ENCODE peak calls at places on chromosomes 5 and 9, in nine cellular contexts. N is NCI-H2081; A is ACHN; M is GM03348; C is GM23248; P is HT1080; Z is NAMALWA; E is stimulated activated effector memory CD8-positive, alpha-beta T cell treated with anti-CD3 and anti-CD28 coated beads, Interleukin-12 subunit alpha, Interleukin-12 subunit beta, amount 100 ng/mL, for 72 hours; Q is upper lobe of right lung. X is an unnamed sample.

GRCh38 chr9:69675563-69675962 is 3.4 kb upstream of the APBA1 start:
- DNase-seq in P (no peak), M (no peak), Q (no peak), E (no peak), Z (no peak), C (no peak), A (no peak), N (no peak), X (peak; percentile 10)

GRCh38 chr5:145341842-145342241 is 493.3 kb downstream of the PRELID2 start:
- DNase-seq in P (peak; percentile 67), Q (no peak), E (no peak), N (no peak), Z (no peak), C (peak; percentile 16), A (peak; percentile 8), M (no peak), X (no peak)

GRCh38 chr9:126374366-126374781 is 47.7 kb downstream of the MVB12B start:
- DNase-seq in A (no peak), E (no peak), P (no peak), M (no peak), Q (no peak), N (no peak), C (no peak), Z (no peak), X (no peak)

GRCh38 chr5:147763791-147764525 is 18.6 kb downstream of the JAKMIP2 start:
- DNase-seq in P (peak; percentile 59), M (peak; percentile 40), A (peak; percentile 27), Z (no peak), Q (no peak), N (no peak), C (peak; percentile 29), E (no peak), X (peak; percentile 43)

GRCh38 chr9:76580188-76580587 is 121.2 kb downstream of the GCNT1 start:
- DNase-seq in N (no peak), Q (no peak), M (no peak), A (no peak), E (no peak), Z (no peak), P (no peak), C (no peak), X (no peak)

GRCh38 chr5:148748702-148749101 is 77.7 kb upstream of the ADRB2 start:
- DNase-seq in P (no peak), M (no peak), C (no peak), N (no peak), A (no peak), Q (no peak), E (no peak), Z (no peak), X (no peak)

GRCh38 chr5:65828507-65828906 is 97.9 kb upstream of the ERBIN start:
- DNase-seq in A (no peak), Z (no peak), P (no peak), E (no peak), N (no peak), M (peak; percentile 69), Q (no peak), C (peak; percentile 86), X (peak; percentile 51)

GRCh38 chr9:36923025-36923625 is 110.9 kb downstream of the PAX5 start:
- DNase-seq in E (no peak), Q (no peak), C (no peak), P (no peak), M (no peak), N (no peak), A (no peak), Z (no peak), X (no peak)

GRCh38 chr5:158976035-158976434 is 123.7 kb downstream of the EBF1 start:
- DNase-seq in N (peak; percentile 17), Z (no peak), P (peak; percentile 83), M (peak; percentile 78), A (peak; percentile 67), E (no peak), C (peak; percentile 86), Q (no peak), X (peak; percentile 94)

X was measured in fibroblast of the aortic adventitia.